ENCODE peak calls at places on chromosomes 6 and 20, in eight cellular contexts. L, O, T, I, C, Q, P and X are unnamed samples.

GRCh38 chr6:158653577-158654354 is 3.9 kb downstream of the SYTL3 start:
- DNase-seq in O (no peak), P (peak), T (no peak), C (peak), Q (no peak), I (no peak), L (peak), X (no peak)

GRCh38 chr6:53424976-53425718 is 76.4 kb upstream of the ELOVL5 start:
- DNase-seq in P (no peak), Q (no peak), T (no peak), I (no peak), C (no peak), O (no peak), L (no peak), X (no peak)

GRCh38 chr6:134875367-134875766 is 74.5 kb downstream of the ALDH8A1 start:
- DNase-seq in L (no peak), O (no peak), I (no peak), P (no peak), T (no peak), C (no peak), Q (no peak), X (no peak)

GRCh38 chr6:93677297-93677965 is 258.1 kb upstream of the EPHA7 start:
- DNase-seq in O (no peak), P (no peak), L (no peak), C (no peak), I (no peak), T (no peak), Q (no peak), X (no peak)

GRCh38 chr6:27687154-27688013 is 214.5 kb upstream of the ZNF184 start:
- DNase-seq in O (no peak), L (peak), I (peak), T (peak), C (peak), Q (peak), P (peak), X (peak)

GRCh38 chr6:9481292-9482029 is 933.4 kb downstream of the TFAP2A start:
- DNase-seq in O (no peak), I (no peak), P (no peak), C (no peak), T (no peak), L (no peak), Q (no peak), X (no peak)

GRCh38 chr6:163183791-163184190 is 230.7 kb upstream of the QKI start:
- DNase-seq in I (no peak), T (no peak), P (no peak), Q (no peak), C (no peak), L (no peak), O (no peak), X (no peak)

GRCh38 chr6:37822851-37823682 is 3.5 kb downstream of the ZFAND3 start:
- DNase-seq in T (peak), C (peak), I (no peak), O (no peak), Q (peak), L (no peak), P (peak), X (no peak)

GRCh38 chr20:36845288-36845969 is 30.5 kb upstream of the TLDC2 start:
- DNase-seq in P (no peak), L (no peak), C (no peak), I (peak), O (no peak), Q (no peak), T (no peak), X (no peak)

GRCh38 chr6:11098009-11098408 is 4.4 kb downstream of the SMIM13 start:
- DNase-seq in Q (no peak), I (no peak), C (no peak), T (no peak), O (no peak), P (no peak), L (no peak), X (no peak)

DNA sequence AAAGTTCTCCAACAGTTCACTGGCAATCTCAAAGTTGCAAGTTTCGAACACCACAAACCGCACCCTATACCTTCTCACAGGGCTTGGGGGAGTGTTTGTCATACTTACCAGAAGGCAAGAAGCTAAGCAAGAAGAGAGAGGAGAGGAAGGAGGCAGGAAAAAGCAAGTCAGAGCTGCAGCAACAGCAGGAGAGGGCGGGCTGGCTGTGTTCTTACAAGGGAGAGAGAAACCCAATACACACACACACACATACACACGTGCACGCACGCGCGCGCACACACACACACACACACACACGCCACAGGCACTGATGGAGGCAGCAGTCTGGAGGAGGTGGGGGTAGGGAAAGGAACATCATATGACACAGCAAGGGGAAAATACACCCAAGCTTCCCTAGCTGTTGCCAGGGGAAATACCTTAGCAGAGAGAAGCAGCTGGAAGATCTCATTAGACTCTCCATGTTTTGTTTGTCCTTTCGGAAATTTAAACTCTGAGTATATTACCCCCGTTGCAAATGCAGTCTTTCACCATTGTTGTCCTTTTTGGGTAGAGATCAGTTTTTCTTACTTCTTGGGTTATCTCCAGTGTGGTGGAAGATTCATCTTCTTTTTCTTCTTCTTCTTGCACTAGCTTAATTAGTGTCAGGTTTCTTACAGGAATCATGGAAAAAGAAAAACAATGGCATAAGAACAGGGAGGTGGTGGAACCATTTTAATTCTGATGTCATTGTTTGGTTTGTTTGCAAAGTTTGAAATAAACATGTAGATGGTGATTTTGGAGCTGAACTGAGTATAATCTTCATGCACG is at the start of gene TXLNB:
- DNase-seq in O (no peak), L (peak), Q (peak), I (peak), P (peak), C (peak), T (no peak), X (peak)
- TF ChIP-seq POLR2A in O (no peak), L (no peak), Q (no peak), I (no peak), P (no peak), C (no peak), T (no peak), X (no peak)

DNA sequence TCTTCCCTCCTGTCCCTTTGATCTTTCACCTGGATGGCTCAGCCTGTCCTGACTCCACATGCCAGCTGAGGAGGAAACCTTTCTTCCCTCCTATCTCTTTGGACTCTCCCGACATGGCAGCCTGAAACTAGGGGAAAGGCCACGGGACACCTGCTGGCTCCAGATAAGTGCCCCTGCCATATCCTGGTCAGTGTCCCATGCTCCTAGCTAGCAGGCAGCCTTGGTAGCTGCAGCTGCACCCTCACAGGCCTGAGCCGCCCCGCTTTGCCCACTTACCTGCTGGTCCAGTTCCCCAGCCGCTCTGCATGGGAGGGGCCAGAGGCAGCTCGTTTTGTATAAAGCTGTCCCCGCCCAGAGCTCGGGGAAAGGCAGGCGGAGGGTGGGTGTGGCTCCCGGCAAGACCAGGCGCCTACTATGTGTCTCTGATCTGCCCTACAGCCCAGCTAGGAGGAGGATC is 7.4 kb upstream of the SLC52A3 start:
- DNase-seq in L (no peak), Q (no peak), C (peak), I (no peak), O (no peak), P (peak), T (peak), X (no peak)
- TF ChIP-seq POLR2A in L (no peak), Q (no peak), C (no peak), I (no peak), O (no peak), P (peak), T (no peak), X (no peak)

GRCh38 chr6:36610576-36611336 is 16.6 kb downstream of the SRSF3 start:
- DNase-seq in C (no peak), T (no peak), P (peak), L (no peak), Q (no peak), O (no peak), I (peak), X (no peak)

GRCh38 chr6:36607782-36608386 is 13.7 kb downstream of the SRSF3 start:
- DNase-seq in O (no peak), I (peak), L (no peak), Q (no peak), P (peak), C (peak), T (no peak), X (no peak)

GRCh38 chr6:36609582-36609981 is 15.4 kb downstream of the SRSF3 start:
- DNase-seq in P (peak), L (no peak), O (no peak), Q (no peak), C (no peak), I (no peak), T (no peak), X (no peak)

GRCh38 chr6:36610041-36610440 is 15.9 kb downstream of the SRSF3 start:
- DNase-seq in I (peak), L (no peak), P (no peak), C (no peak), Q (no peak), T (no peak), O (no peak), X (no peak)

GRCh38 chr6:36608788-36609563 is 14.8 kb downstream of the SRSF3 start:
- DNase-seq in P (peak), L (no peak), C (no peak), Q (no peak), O (no peak), I (peak), T (no peak), X (no peak)
- TF ChIP-seq POLR2A in P (no peak), L (no peak), C (no peak), Q (no peak), O (no peak), I (no peak), T (peak), X (no peak)

GRCh38 chr6:145705561-145705960 is 29.8 kb downstream of the EPM2A start:
- DNase-seq in T (no peak), C (no peak), L (no peak), I (no peak), Q (no peak), P (no peak), O (no peak), X (no peak)
- TF ChIP-seq POLR2A in T (no peak), C (no peak), L (no peak), I (no peak), Q (no peak), P (no peak), O (no peak), X (no peak)

GRCh38 chr6:45118684-45119230 is 209.4 kb upstream of the RUNX2 start:
- DNase-seq in L (no peak), P (no peak), I (no peak), C (no peak), O (no peak), T (no peak), Q (no peak), X (no peak)
- TF ChIP-seq POLR2A in L (no peak), P (no peak), I (no peak), C (no peak), O (no peak), T (no peak), Q (no peak), X (no peak)

GRCh38 chr6:151012321-151013294 is 147.1 kb downstream of the MTHFD1L start:
- DNase-seq in O (no peak), Q (no peak), I (no peak), C (no peak), P (no peak), T (no peak), L (no peak), X (no peak)
- TF ChIP-seq POLR2A in O (no peak), Q (no peak), I (no peak), C (no peak), P (no peak), T (no peak), L (no peak), X (no peak)

GRCh38 chr6:19838442-19839236 is 1.5 kb downstream of the ID4 start:
- DNase-seq in L (peak), T (no peak), C (peak), Q (no peak), O (peak), P (peak), I (peak), X (no peak)

GRCh38 chr6:19834858-19835257 is 2.3 kb upstream of the ID4 start:
- DNase-seq in C (no peak), P (no peak), I (no peak), L (no peak), O (no peak), T (no peak), Q (no peak), X (no peak)

GRCh38 chr6:19835605-19836004 is 1.6 kb upstream of the ID4 start:
- DNase-seq in L (no peak), Q (no peak), P (no peak), C (no peak), T (no peak), I (no peak), O (no peak), X (no peak)

GRCh38 chr6:19837511-19838441 is 606 bp downstream of the ID4 start:
- DNase-seq in Q (peak), O (peak), P (no peak), L (no peak), I (peak), T (no peak), C (peak), X (no peak)

DNA sequence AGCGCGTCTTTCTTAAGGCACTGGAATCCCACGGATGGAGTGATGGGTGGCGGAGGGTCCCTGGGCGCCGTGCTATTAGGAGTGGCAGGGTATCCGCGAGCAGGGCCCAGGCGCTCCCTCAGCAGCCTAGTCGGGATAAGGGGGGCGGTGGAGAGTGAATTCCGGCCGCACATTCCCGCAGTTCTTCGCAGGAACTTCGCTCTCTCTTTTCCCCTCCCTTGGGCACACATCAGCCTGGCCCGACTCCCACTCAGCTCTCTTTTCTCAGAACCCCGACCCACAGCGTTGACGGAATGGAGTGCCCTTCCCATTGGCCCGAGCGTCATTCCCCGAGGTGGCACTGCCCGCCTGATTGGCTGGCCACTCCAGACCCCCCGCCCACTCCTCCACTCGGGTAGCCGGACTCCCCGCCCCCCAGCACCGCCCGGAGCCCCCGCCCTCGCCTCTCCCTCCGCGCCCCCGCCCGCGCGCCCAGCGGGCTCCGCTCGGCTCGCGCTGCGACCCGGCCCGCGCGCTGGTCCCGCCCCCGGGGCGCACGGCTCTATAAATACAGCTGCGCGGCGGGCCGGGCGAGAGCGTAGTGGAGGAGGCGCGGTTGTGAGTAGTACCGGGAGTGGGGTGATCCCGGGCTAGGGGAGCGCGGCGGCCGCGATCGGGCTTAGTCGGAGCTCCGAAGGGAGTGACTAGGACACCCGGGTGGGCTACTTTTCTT is at the start of gene ID4:
- DNase-seq in C (peak), I (peak), O (peak), Q (peak), T (no peak), L (peak), P (peak), X (peak)
- TF ChIP-seq POLR2A in C (no peak), I (peak), O (peak), Q (peak), T (no peak), L (no peak), P (peak), X (peak)

DNA sequence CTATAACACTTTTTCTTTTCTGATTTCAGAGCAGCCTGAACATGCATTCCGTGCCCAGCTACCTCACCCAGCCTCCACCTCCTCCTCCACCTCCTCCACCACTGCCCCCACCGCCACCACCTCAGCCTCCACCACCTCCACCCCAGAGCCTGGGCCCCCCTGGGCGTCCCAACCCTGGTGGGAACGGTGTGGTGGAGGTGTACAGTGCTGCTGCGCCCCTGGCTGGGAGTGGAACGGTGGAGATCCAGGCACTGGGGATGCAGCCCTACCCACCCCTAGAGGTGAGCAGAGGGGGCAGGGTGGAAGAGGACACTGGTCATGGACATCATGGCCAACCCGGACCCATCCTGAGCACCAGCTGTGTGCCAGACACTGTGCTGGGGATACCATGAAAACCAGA is 21.3 kb downstream of the ZNF341 start:
- DNase-seq in I (no peak), Q (no peak), P (no peak), T (no peak), O (no peak), C (no peak), L (no peak), X (no peak)
- TF ChIP-seq POLR2A in I (no peak), Q (no peak), P (no peak), T (no peak), O (no peak), C (no peak), L (no peak), X (no peak)

GRCh38 chr6:31827286-31828079 is at the start of gene HSPA1B:
- DNase-seq in T (peak), O (peak), L (peak), P (peak), I (peak), C (peak), Q (peak), X (peak)

GRCh38 chr6:31834704-31835375 is 7.3 kb downstream of the HSPA1B start:
- DNase-seq in T (peak), C (peak), Q (peak), L (no peak), P (peak), I (peak), O (peak), X (no peak)

GRCh38 chr6:31829633-31830492 is 2.3 kb downstream of the HSPA1B start:
- DNase-seq in O (no peak), L (no peak), I (peak), Q (peak), C (no peak), P (no peak), T (peak), X (no peak)

GRCh38 chr6:31834367-31834703 is 6.8 kb downstream of the HSPA1B start:
- DNase-seq in C (peak), L (peak), O (peak), I (peak), P (peak), Q (peak), T (peak), X (peak)

GRCh38 chr6:31831350-31832215 is 4.0 kb downstream of the HSPA1B start:
- DNase-seq in I (peak), T (no peak), C (no peak), P (no peak), Q (no peak), L (no peak), O (no peak), X (no peak)
- TF ChIP-seq POLR2A in I (no peak), T (no peak), C (no peak), P (no peak), Q (no peak), L (no peak), O (peak), X (no peak)